ENCODE peak calls at places on chromosomes 7 and 10, in four cellular contexts. One of them, this sample, is unnamed.
A peak's percentile ranks its signal among the peaks of the same experiment; 100 is the strongest.

GRCh38 chr10:26413375-26413774 is 24.8 kb upstream of the APBB1IP start:
- DNase-seq in K562: no peak
- DNase-seq in SK-N-SH: no peak
- DNase-seq in GM12878: no peak
- DNase-seq in this sample: no peak

GRCh38 chr7:115271332-115272235 is 349.7 kb downstream of the MDFIC start:
- DNase-seq in K562: no peak
- DNase-seq in SK-N-SH: no peak
- DNase-seq in GM12878: no peak
- DNase-seq in this sample: no peak

GRCh38 chr10:17214991-17215781 is 12.9 kb upstream of the VIM start:
- DNase-seq in K562: no peak
- DNase-seq in SK-N-SH: no peak
- DNase-seq in GM12878: no peak
- DNase-seq in this sample: no peak

GRCh38 chr10:99633832-99634231 is 13.6 kb upstream of the SLC25A28 start:
- DNase-seq in K562: no peak
- DNase-seq in SK-N-SH: peak; percentile 47
- DNase-seq in GM12878: no peak
- DNase-seq in this sample: no peak

GRCh38 chr7:14905764-14906163 is 3.2 kb upstream of the DGKB start:
- DNase-seq in K562: no peak
- DNase-seq in SK-N-SH: no peak
- DNase-seq in GM12878: no peak
- DNase-seq in this sample: no peak

GRCh38 chr10:58348571-58349033 is 13.8 kb downstream of the UBE2D1 start:
- DNase-seq in K562: no peak
- DNase-seq in SK-N-SH: no peak
- DNase-seq in GM12878: no peak
- DNase-seq in this sample: no peak

GRCh38 chr10:79984851-79985250 is 35.9 kb upstream of the SFTPD start:
- DNase-seq in K562: no peak
- DNase-seq in SK-N-SH: no peak
- DNase-seq in GM12878: no peak
- DNase-seq in this sample: no peak

GRCh38 chr7:130387628-130388403 is 7.5 kb downstream of the CPA1 start:
- DNase-seq in K562: no peak
- DNase-seq in SK-N-SH: no peak
- DNase-seq in GM12878: no peak
- DNase-seq in this sample: no peak

GRCh38 chr10:15789793-15790525 is 70.2 kb upstream of the ITGA8 start:
- DNase-seq in K562: no peak
- DNase-seq in SK-N-SH: no peak
- DNase-seq in GM12878: no peak
- DNase-seq in this sample: no peak

GRCh38 chr10:24871501-24871900 is 80.9 kb downstream of the PRTFDC1 start:
- DNase-seq in K562: no peak
- DNase-seq in SK-N-SH: no peak
- DNase-seq in GM12878: no peak
- DNase-seq in this sample: no peak

GRCh38 chr10:77531441-77532001 is 106.1 kb downstream of the KCNMA1 start:
- DNase-seq in K562: peak; percentile 34
- DNase-seq in SK-N-SH: no peak
- DNase-seq in GM12878: no peak
- DNase-seq in this sample: no peak

GRCh38 chr7:71488308-71488707 is 356.4 kb downstream of the GALNT17 start:
- DNase-seq in K562: no peak
- DNase-seq in SK-N-SH: no peak
- DNase-seq in GM12878: no peak
- DNase-seq in this sample: no peak

GRCh38 chr10:83545901-83546391 is 593.4 kb upstream of the GHITM start:
- DNase-seq in K562: no peak
- DNase-seq in SK-N-SH: peak; percentile 55
- DNase-seq in GM12878: peak; percentile 64
- DNase-seq in this sample: no peak
- TF ChIP-seq TAF1 in K562: no peak
- TF ChIP-seq TAF1 in SK-N-SH: no peak
- TF ChIP-seq TAF1 in GM12878: no peak
- TF ChIP-seq TAF1 in this sample: no peak

GRCh38 chr10:13784067-13784466 is 197.3 kb downstream of the PRPF18 start:
- DNase-seq in K562: no peak
- DNase-seq in SK-N-SH: no peak
- DNase-seq in GM12878: no peak
- DNase-seq in this sample: no peak
- TF ChIP-seq SIN3A in K562: no peak
- TF ChIP-seq SIN3A in SK-N-SH: no peak
- TF ChIP-seq SIN3A in GM12878: no peak
- TF ChIP-seq SIN3A in this sample: no peak

GRCh38 chr7:142323706-142324105 is 65.8 kb upstream of the PRSS58 start:
- DNase-seq in K562: peak; percentile 74
- DNase-seq in SK-N-SH: peak; percentile 49
- DNase-seq in GM12878: no peak
- DNase-seq in this sample: peak; percentile 90
- TF ChIP-seq NRF1 in K562: no peak
- TF ChIP-seq NRF1 in SK-N-SH: no peak
- TF ChIP-seq NRF1 in GM12878: no peak
- TF ChIP-seq NRF1 in this sample: no peak

GRCh38 chr7:121530251-121531174 is 134.4 kb upstream of the FAM3C start:
- DNase-seq in K562: no peak
- DNase-seq in SK-N-SH: no peak
- DNase-seq in GM12878: peak; percentile 99
- DNase-seq in this sample: no peak
- TF ChIP-seq TAF1 in K562: no peak
- TF ChIP-seq TAF1 in SK-N-SH: peak; percentile 51
- TF ChIP-seq TAF1 in GM12878: no peak
- TF ChIP-seq TAF1 in this sample: no peak

GRCh38 chr7:143878884-143879283 is 23.1 kb downstream of the TCAF1 start:
- DNase-seq in K562: peak; percentile 21
- DNase-seq in SK-N-SH: peak; percentile 73
- DNase-seq in GM12878: no peak
- DNase-seq in this sample: no peak

GRCh38 chr7:143882611-143883078 is 19.3 kb downstream of the TCAF1 start:
- DNase-seq in K562: no peak
- DNase-seq in SK-N-SH: peak; percentile 96
- DNase-seq in GM12878: no peak
- DNase-seq in this sample: no peak

GRCh38 chr7:143884978-143885559 is 16.9 kb downstream of the TCAF1 start:
- DNase-seq in K562: peak; percentile 95
- DNase-seq in SK-N-SH: peak; percentile 97
- DNase-seq in GM12878: no peak
- DNase-seq in this sample: no peak

GRCh38 chr7:143884276-143884977 is 17.5 kb downstream of the TCAF1 start:
- DNase-seq in K562: peak; percentile 7
- DNase-seq in SK-N-SH: no peak
- DNase-seq in GM12878: no peak
- DNase-seq in this sample: no peak

GRCh38 chr7:143882020-143882610 is 19.9 kb downstream of the TCAF1 start:
- DNase-seq in K562: no peak
- DNase-seq in SK-N-SH: peak; percentile 81
- DNase-seq in GM12878: no peak
- DNase-seq in this sample: peak; percentile 66
- TF ChIP-seq SIN3A in K562: no peak
- TF ChIP-seq SIN3A in SK-N-SH: no peak
- TF ChIP-seq SIN3A in GM12878: no peak
- TF ChIP-seq SIN3A in this sample: no peak

DNA sequence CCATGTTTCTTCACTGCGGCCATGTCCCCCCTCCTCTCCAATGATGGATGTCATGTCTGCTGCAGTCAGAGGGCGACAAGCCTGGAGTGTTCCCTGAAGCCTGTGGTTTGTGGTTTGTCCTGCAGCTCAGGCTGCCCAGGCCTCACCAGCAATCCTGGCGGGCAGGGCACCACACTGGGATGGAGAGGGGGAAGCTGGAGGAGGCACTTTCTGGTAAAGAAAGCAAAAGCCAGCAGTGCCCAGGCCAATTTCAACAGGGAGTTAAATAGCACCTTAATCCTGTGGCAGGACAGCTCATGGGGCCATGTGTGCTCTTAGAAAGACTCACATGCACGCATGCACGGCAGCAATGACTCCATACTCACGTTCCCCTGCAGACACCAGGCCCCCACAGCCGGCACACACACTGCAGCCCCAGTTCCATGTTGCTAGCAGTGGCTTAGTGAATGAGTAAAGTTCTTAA is 158.3 kb downstream of the EGFR start:
- DNase-seq in K562: no peak
- DNase-seq in SK-N-SH: no peak
- DNase-seq in GM12878: no peak
- DNase-seq in this sample: no peak
- TF ChIP-seq NRF1 in K562: no peak
- TF ChIP-seq NRF1 in SK-N-SH: no peak
- TF ChIP-seq NRF1 in GM12878: no peak
- TF ChIP-seq NRF1 in this sample: no peak

This sample was measured in H1.